ENCODE peak calls at places on chromosomes 13 and 19, in nine cellular contexts. Q, J, X, M, B, S, P, Y and N are unnamed samples.

GRCh38 chr13:27821566-27821965 is 29.3 kb downstream of the GSX1 start:
- DNase-seq in P (no peak), X (peak; percentile 27), M (no peak), B (no peak), Q (no peak), J (no peak), S (no peak), Y (no peak), N (no peak)

GRCh38 chr13:101631403-101631802 is 178.9 kb downstream of the ITGBL1 start:
- DNase-seq in Y (no peak), J (no peak), M (no peak), Q (no peak), X (no peak), S (no peak), P (no peak), B (no peak), N (no peak)

GRCh38 chr19:10568444-10568825 is 344 bp downstream of the CDKN2D start:
- DNase-seq in X (peak; percentile 59), S (no peak), Q (peak; percentile 69), P (no peak), B (no peak), M (no peak), J (no peak), Y (peak; percentile 37), N (peak; percentile 64)

GRCh38 chr19:50793558-50794065 is 3.4 kb downstream of the ACP4 start:
- DNase-seq in P (no peak), M (no peak), B (no peak), Y (no peak), S (no peak), X (no peak), J (no peak), Q (no peak), N (no peak)

GRCh38 chr13:39363393-39363792 is 239.6 kb downstream of the LHFPL6 start:
- DNase-seq in M (no peak), B (no peak), Y (no peak), X (no peak), J (no peak), Q (no peak), S (no peak), P (no peak), N (no peak)

GRCh38 chr13:71674776-71675352 is 192.1 kb downstream of the DACH1 start:
- DNase-seq in Y (no peak), Q (no peak), B (no peak), M (no peak), P (no peak), X (no peak), J (no peak), S (no peak), N (no peak)

GRCh38 chr19:1619094-1619439 is 13.8 kb upstream of the UQCR11 start:
- DNase-seq in X (no peak), B (no peak), S (no peak), J (no peak), Q (no peak), Y (no peak), P (no peak), M (no peak), N (no peak)

GRCh38 chr13:113793718-113794085 is 34.7 kb downstream of the TMEM255B start:
- DNase-seq in Q (no peak), M (no peak), B (no peak), J (no peak), X (no peak), P (no peak), Y (no peak), S (no peak), N (no peak)

GRCh38 chr13:75365724-75366173 is 116.2 kb downstream of the TBC1D4 start:
- DNase-seq in Y (no peak), X (peak; percentile 94), Q (peak; percentile 26), P (peak; percentile 29), B (no peak), S (peak; percentile 92), J (no peak), M (no peak), N (peak; percentile 30)

GRCh38 chr19:32830231-32831014 is 39.1 kb downstream of the SLC7A9 start:
- DNase-seq in J (no peak), X (no peak), B (no peak), P (peak; percentile 6), S (no peak), M (no peak), Y (no peak), Q (no peak), N (peak; percentile 75)

GRCh38 chr13:51626749-51627148 is 42.5 kb downstream of the WDFY2 start:
- DNase-seq in S (no peak), Q (no peak), B (no peak), P (no peak), Y (no peak), M (no peak), X (peak; percentile 40), J (no peak), N (no peak)

GRCh38 chr13:50866817-50867640 is 23.5 kb upstream of the DLEU7 start:
- DNase-seq in J (no peak), M (no peak), Y (no peak), B (no peak), P (no peak), X (no peak), S (no peak), Q (no peak), N (no peak)

GRCh38 chr13:41919741-41920487 is 41.0 kb downstream of the VWA8 start:
- DNase-seq in Q (no peak), Y (no peak), P (no peak), B (no peak), J (no peak), M (no peak), X (no peak), S (no peak), N (no peak)

GRCh38 chr13:33953203-33953602 is 135.3 kb downstream of the RFC3 start:
- DNase-seq in Y (no peak), Q (no peak), J (no peak), X (peak; percentile 57), S (no peak), P (no peak), M (no peak), B (no peak), N (no peak)

GRCh38 chr13:22915442-22916082 is 265.2 kb upstream of the SGCG start:
- DNase-seq in B (no peak), S (no peak), Y (peak; percentile 38), J (no peak), X (peak; percentile 3), Q (no peak), P (no peak), M (no peak), N (peak; percentile 57)

GRCh38 chr19:37936166-37936565 is 29.2 kb downstream of the SIPA1L3 start:
- DNase-seq in S (no peak), Q (no peak), B (no peak), M (no peak), P (no peak), Y (no peak), J (no peak), X (no peak), N (no peak)

GRCh38 chr13:97946951-97947588 is 6.4 kb upstream of the IPO5 start:
- DNase-seq in X (peak; percentile 71), B (no peak), S (peak; percentile 62), J (no peak), M (no peak), Y (no peak), P (peak; percentile 73), Q (no peak), N (peak; percentile 73)